ENCODE peak calls at places on chromosomes 16 and 17, in five cellular contexts. One of them, this sample, is unnamed.

GRCh38 chr17:1045456-1045855 is 48.5 kb downstream of the TIMM22 start:
- DNase-seq in IMR-90: no peak
- DNase-seq in tibial artery: no peak
- DNase-seq in ascending aorta: no peak
- DNase-seq in OCI-LY7: no peak
- DNase-seq in this sample: no peak

GRCh38 chr17:81386646-81387234 is 8.5 kb upstream of the BAHCC1 start:
- DNase-seq in IMR-90: no peak
- DNase-seq in tibial artery: no peak
- DNase-seq in ascending aorta: no peak
- DNase-seq in OCI-LY7: no peak
- DNase-seq in this sample: no peak

GRCh38 chr17:29145289-29146058 is 34.7 kb downstream of the MYO18A start:
- DNase-seq in IMR-90: peak; percentile 84
- DNase-seq in tibial artery: peak; percentile 61
- DNase-seq in ascending aorta: peak; percentile 87
- DNase-seq in OCI-LY7: peak; percentile 83
- DNase-seq in this sample: peak; percentile 70

GRCh38 chr17:67400193-67400592 is 23.1 kb downstream of the PITPNC1 start:
- DNase-seq in IMR-90: peak; percentile 12
- DNase-seq in tibial artery: no peak
- DNase-seq in ascending aorta: no peak
- DNase-seq in OCI-LY7: no peak
- DNase-seq in this sample: no peak

GRCh38 chr17:47877368-47878034 is 18.5 kb upstream of the SP2 start:
- DNase-seq in IMR-90: no peak
- DNase-seq in tibial artery: no peak
- DNase-seq in ascending aorta: no peak
- DNase-seq in OCI-LY7: no peak
- DNase-seq in this sample: no peak

GRCh38 chr17:63939884-63940283 is 7.8 kb upstream of the CD79B start:
- DNase-seq in IMR-90: no peak
- DNase-seq in tibial artery: no peak
- DNase-seq in ascending aorta: no peak
- DNase-seq in OCI-LY7: no peak
- DNase-seq in this sample: no peak

GRCh38 chr16:72997141-72997542 is 50.8 kb downstream of the ZFHX3 start:
- DNase-seq in IMR-90: peak; percentile 18
- DNase-seq in tibial artery: peak; percentile 78
- DNase-seq in ascending aorta: peak; percentile 78
- DNase-seq in OCI-LY7: no peak
- DNase-seq in this sample: no peak

GRCh38 chr17:40038882-40039513 is 15.2 kb downstream of the MED24 start:
- DNase-seq in IMR-90: peak; percentile 87
- DNase-seq in tibial artery: peak; percentile 89
- DNase-seq in ascending aorta: peak; percentile 88
- DNase-seq in OCI-LY7: no peak
- DNase-seq in this sample: no peak

GRCh38 chr17:74245818-74246204 is 28.2 kb upstream of the DNAI2 start:
- DNase-seq in IMR-90: no peak
- DNase-seq in tibial artery: no peak
- DNase-seq in ascending aorta: no peak
- DNase-seq in OCI-LY7: no peak
- DNase-seq in this sample: no peak

GRCh38 chr17:82231312-82231561 is 2.4 kb downstream of the SLC16A3 start:
- DNase-seq in IMR-90: no peak
- DNase-seq in tibial artery: no peak
- DNase-seq in ascending aorta: no peak
- DNase-seq in OCI-LY7: no peak
- DNase-seq in this sample: no peak

GRCh38 chr16:18800674-18801196 is 614 bp downstream of the ARL6IP1 start:
- DNase-seq in IMR-90: no peak
- DNase-seq in tibial artery: no peak
- DNase-seq in ascending aorta: no peak
- DNase-seq in OCI-LY7: no peak
- DNase-seq in this sample: no peak

GRCh38 chr17:10215286-10215685 is 16.9 kb upstream of the GAS7 start:
- DNase-seq in IMR-90: no peak
- DNase-seq in tibial artery: no peak
- DNase-seq in ascending aorta: no peak
- DNase-seq in OCI-LY7: no peak
- DNase-seq in this sample: no peak

GRCh38 chr17:66634193-66634592 is 200.7 kb upstream of the CACNG5 start:
- DNase-seq in IMR-90: no peak
- DNase-seq in tibial artery: no peak
- DNase-seq in ascending aorta: no peak
- DNase-seq in OCI-LY7: no peak
- DNase-seq in this sample: no peak

GRCh38 chr16:3467920-3468319 is 24.4 kb downstream of the NAA60 start:
- DNase-seq in IMR-90: peak; percentile 69
- DNase-seq in tibial artery: no peak
- DNase-seq in ascending aorta: no peak
- DNase-seq in OCI-LY7: peak; percentile 14
- DNase-seq in this sample: no peak

GRCh38 chr16:81836279-81837054 is 57.4 kb downstream of the PLCG2 start:
- DNase-seq in IMR-90: no peak
- DNase-seq in tibial artery: no peak
- DNase-seq in ascending aorta: no peak
- DNase-seq in OCI-LY7: peak; percentile 92
- DNase-seq in this sample: peak; percentile 59

GRCh38 chr16:78448658-78449327 is 349.3 kb downstream of the WWOX start:
- DNase-seq in IMR-90: no peak
- DNase-seq in tibial artery: no peak
- DNase-seq in ascending aorta: no peak
- DNase-seq in OCI-LY7: no peak
- DNase-seq in this sample: no peak

GRCh38 chr17:69314246-69315030 is 12.5 kb downstream of the ABCA5 start:
- DNase-seq in IMR-90: no peak
- DNase-seq in tibial artery: no peak
- DNase-seq in ascending aorta: no peak
- DNase-seq in OCI-LY7: no peak
- DNase-seq in this sample: no peak

GRCh38 chr16:8453359-8453758 is 137.0 kb downstream of the TMEM114 start:
- DNase-seq in IMR-90: no peak
- DNase-seq in tibial artery: no peak
- DNase-seq in ascending aorta: no peak
- DNase-seq in OCI-LY7: no peak
- DNase-seq in this sample: no peak

GRCh38 chr16:89925596-89926079 is 2.5 kb downstream of the TUBB3 start:
- DNase-seq in IMR-90: no peak
- DNase-seq in tibial artery: no peak
- DNase-seq in ascending aorta: no peak
- DNase-seq in OCI-LY7: no peak
- DNase-seq in this sample: no peak

GRCh38 chr16:56448005-56448404 is 3.1 kb downstream of the NUDT21 start:
- DNase-seq in IMR-90: no peak
- DNase-seq in tibial artery: no peak
- DNase-seq in ascending aorta: no peak
- DNase-seq in OCI-LY7: no peak
- DNase-seq in this sample: no peak

GRCh38 chr16:12771341-12771798 is 32.3 kb downstream of the CPPED1 start:
- DNase-seq in IMR-90: no peak
- DNase-seq in tibial artery: no peak
- DNase-seq in ascending aorta: no peak
- DNase-seq in OCI-LY7: no peak
- DNase-seq in this sample: no peak

GRCh38 chr16:67518676-67519075 is 10.0 kb upstream of the RIPOR1 start:
- DNase-seq in IMR-90: no peak
- DNase-seq in tibial artery: no peak
- DNase-seq in ascending aorta: no peak
- DNase-seq in OCI-LY7: peak; percentile 63
- DNase-seq in this sample: no peak

GRCh38 chr16:76241735-76242134 is 35.5 kb upstream of the CNTNAP4 start:
- DNase-seq in IMR-90: no peak
- DNase-seq in tibial artery: no peak
- DNase-seq in ascending aorta: no peak
- DNase-seq in OCI-LY7: no peak
- DNase-seq in this sample: no peak

GRCh38 chr16:53372942-53373871 is 61.1 kb upstream of the RBL2 start:
- DNase-seq in IMR-90: no peak
- DNase-seq in tibial artery: no peak
- DNase-seq in ascending aorta: no peak
- DNase-seq in OCI-LY7: no peak
- DNase-seq in this sample: peak; percentile 27

GRCh38 chr17:44005865-44006580 is 1.6 kb downstream of the NAGS start:
- DNase-seq in IMR-90: no peak
- DNase-seq in tibial artery: no peak
- DNase-seq in ascending aorta: no peak
- DNase-seq in OCI-LY7: peak; percentile 33
- DNase-seq in this sample: peak; percentile 60

GRCh38 chr16:10871157-10871991 is 5.6 kb upstream of the CIITA start:
- DNase-seq in IMR-90: peak; percentile 92
- DNase-seq in tibial artery: peak; percentile 43
- DNase-seq in ascending aorta: no peak
- DNase-seq in OCI-LY7: peak; percentile 65
- DNase-seq in this sample: peak; percentile 64

GRCh38 chr17:9053406-9053805 is 32.1 kb downstream of the NTN1 start:
- DNase-seq in IMR-90: no peak
- DNase-seq in tibial artery: no peak
- DNase-seq in ascending aorta: no peak
- DNase-seq in OCI-LY7: no peak
- DNase-seq in this sample: no peak

GRCh38 chr16:72189865-72190371 is 18.0 kb upstream of the PMFBP1 start:
- DNase-seq in IMR-90: peak; percentile 51
- DNase-seq in tibial artery: peak; percentile 49
- DNase-seq in ascending aorta: no peak
- DNase-seq in OCI-LY7: no peak
- DNase-seq in this sample: no peak

GRCh38 chr17:68613739-68614298 is 12.7 kb upstream of the FAM20A start:
- DNase-seq in IMR-90: no peak
- DNase-seq in tibial artery: peak; percentile 31
- DNase-seq in ascending aorta: no peak
- DNase-seq in OCI-LY7: peak; percentile 86
- DNase-seq in this sample: peak; percentile 34

GRCh38 chr16:17368951-17369350 is 101.8 kb downstream of the XYLT1 start:
- DNase-seq in IMR-90: no peak
- DNase-seq in tibial artery: no peak
- DNase-seq in ascending aorta: no peak
- DNase-seq in OCI-LY7: no peak
- DNase-seq in this sample: no peak

GRCh38 chr17:4715071-4715749 is 4.8 kb downstream of the ARRB2 start:
- DNase-seq in IMR-90: no peak
- DNase-seq in tibial artery: no peak
- DNase-seq in ascending aorta: no peak
- DNase-seq in OCI-LY7: no peak
- DNase-seq in this sample: no peak

GRCh38 chr16:48523415-48524204 is 86.4 kb downstream of the N4BP1 start:
- DNase-seq in IMR-90: no peak
- DNase-seq in tibial artery: no peak
- DNase-seq in ascending aorta: peak; percentile 56
- DNase-seq in OCI-LY7: no peak
- DNase-seq in this sample: no peak

GRCh38 chr16:48526058-48526957 is 83.7 kb downstream of the N4BP1 start:
- DNase-seq in IMR-90: no peak
- DNase-seq in tibial artery: no peak
- DNase-seq in ascending aorta: peak; percentile 58
- DNase-seq in OCI-LY7: peak; percentile 58
- DNase-seq in this sample: peak; percentile 73

GRCh38 chr16:48524348-48525200 is 85.4 kb downstream of the N4BP1 start:
- DNase-seq in IMR-90: no peak
- DNase-seq in tibial artery: no peak
- DNase-seq in ascending aorta: peak; percentile 41
- DNase-seq in OCI-LY7: no peak
- DNase-seq in this sample: no peak

GRCh38 chr16:48525201-48526057 is 84.6 kb downstream of the N4BP1 start:
- DNase-seq in IMR-90: no peak
- DNase-seq in tibial artery: no peak
- DNase-seq in ascending aorta: peak; percentile 38
- DNase-seq in OCI-LY7: peak; percentile 6
- DNase-seq in this sample: no peak

GRCh38 chr16:48526958-48527331 is 83.0 kb downstream of the N4BP1 start:
- DNase-seq in IMR-90: no peak
- DNase-seq in tibial artery: no peak
- DNase-seq in ascending aorta: peak; percentile 56
- DNase-seq in OCI-LY7: no peak
- DNase-seq in this sample: no peak
- TF ChIP-seq CTCF in IMR-90: no peak
- TF ChIP-seq CTCF in tibial artery: no peak
- TF ChIP-seq CTCF in ascending aorta: no peak
- TF ChIP-seq CTCF in OCI-LY7: no peak
- TF ChIP-seq CTCF in this sample: no peak

GRCh38 chr16:21301895-21302291 is 23.8 kb upstream of the CRYM start:
- DNase-seq in IMR-90: peak; percentile 8
- DNase-seq in tibial artery: no peak
- DNase-seq in ascending aorta: no peak
- DNase-seq in OCI-LY7: no peak
- DNase-seq in this sample: no peak

GRCh38 chr16:21302898-21303528 is 24.9 kb upstream of the CRYM start:
- DNase-seq in IMR-90: peak; percentile 93
- DNase-seq in tibial artery: peak; percentile 40
- DNase-seq in ascending aorta: no peak
- DNase-seq in OCI-LY7: peak; percentile 24
- DNase-seq in this sample: peak; percentile 47

GRCh38 chr16:21302454-21302853 is 24.4 kb upstream of the CRYM start:
- DNase-seq in IMR-90: peak; percentile 3
- DNase-seq in tibial artery: no peak
- DNase-seq in ascending aorta: no peak
- DNase-seq in OCI-LY7: peak; percentile 15
- DNase-seq in this sample: no peak

GRCh38 chr16:21300309-21301167 is 22.4 kb upstream of the CRYM start:
- DNase-seq in IMR-90: peak; percentile 100
- DNase-seq in tibial artery: peak; percentile 100
- DNase-seq in ascending aorta: peak; percentile 99
- DNase-seq in OCI-LY7: peak; percentile 87
- DNase-seq in this sample: peak; percentile 85

GRCh38 chr16:21301168-21301894 is 23.2 kb upstream of the CRYM start:
- DNase-seq in IMR-90: peak; percentile 61
- DNase-seq in tibial artery: peak; percentile 81
- DNase-seq in ascending aorta: peak; percentile 84
- DNase-seq in OCI-LY7: peak; percentile 88
- DNase-seq in this sample: peak; percentile 84
- TF ChIP-seq CTCF in IMR-90: peak; percentile 29
- TF ChIP-seq CTCF in tibial artery: peak; percentile 39
- TF ChIP-seq CTCF in ascending aorta: peak; percentile 35
- TF ChIP-seq CTCF in OCI-LY7: peak; percentile 62
- TF ChIP-seq CTCF in this sample: peak; percentile 38

GRCh38 chr17:19397556-19398041 is 10.6 kb upstream of the MFAP4 start:
- DNase-seq in IMR-90: no peak
- DNase-seq in tibial artery: no peak
- DNase-seq in ascending aorta: no peak
- DNase-seq in OCI-LY7: peak; percentile 80
- DNase-seq in this sample: no peak
- TF ChIP-seq CTCF in IMR-90: no peak
- TF ChIP-seq CTCF in tibial artery: no peak
- TF ChIP-seq CTCF in ascending aorta: no peak
- TF ChIP-seq CTCF in OCI-LY7: peak; percentile 82
- TF ChIP-seq CTCF in this sample: peak; percentile 58

GRCh38 chr17:36813957-36814356 is 123.3 kb upstream of the LHX1 start:
- DNase-seq in IMR-90: no peak
- DNase-seq in tibial artery: no peak
- DNase-seq in ascending aorta: no peak
- DNase-seq in OCI-LY7: no peak
- DNase-seq in this sample: no peak
- TF ChIP-seq CTCF in IMR-90: no peak
- TF ChIP-seq CTCF in tibial artery: no peak
- TF ChIP-seq CTCF in ascending aorta: no peak
- TF ChIP-seq CTCF in OCI-LY7: no peak
- TF ChIP-seq CTCF in this sample: no peak